ENCODE peak calls at places on chromosomes 12 and 14, in four cellular contexts. One of them, this sample, is unnamed.

GRCh38 chr12:6530576-6531260 is 3.6 kb upstream of the GAPDH start:
- DNase-seq in MCF 10A: no peak
- DNase-seq in effector memory CD4-positive, alpha-beta T cell: no peak
- DNase-seq in H54: no peak
- DNase-seq in this sample: no peak

GRCh38 chr14:83416476-83416875 is 1882.8 kb upstream of the SEL1L start:
- DNase-seq in MCF 10A: no peak
- DNase-seq in effector memory CD4-positive, alpha-beta T cell: no peak
- DNase-seq in H54: no peak
- DNase-seq in this sample: no peak

GRCh38 chr14:68796418-68797101 is 3.7 kb upstream of the ZFP36L1 start:
- DNase-seq in MCF 10A: peak
- DNase-seq in H54: no peak
- DNase-seq in effector memory CD4-positive, alpha-beta T cell: no peak
- DNase-seq in this sample: no peak

GRCh38 chr14:76421662-76422061 is 45.7 kb downstream of the ESRRB start:
- DNase-seq in H54: no peak
- DNase-seq in MCF 10A: no peak
- DNase-seq in effector memory CD4-positive, alpha-beta T cell: no peak
- DNase-seq in this sample: no peak

GRCh38 chr12:124568431-124569374 is 1.3 kb upstream of the NCOR2 start:
- DNase-seq in MCF 10A: peak
- DNase-seq in effector memory CD4-positive, alpha-beta T cell: no peak
- DNase-seq in H54: peak
- DNase-seq in this sample: peak

GRCh38 chr12:130203151-130203550 is 40.9 kb downstream of the FZD10 start:
- DNase-seq in effector memory CD4-positive, alpha-beta T cell: no peak
- DNase-seq in MCF 10A: no peak
- DNase-seq in H54: no peak
- DNase-seq in this sample: no peak

GRCh38 chr12:10385181-10385613 is 4.6 kb downstream of the KLRK1 start:
- DNase-seq in effector memory CD4-positive, alpha-beta T cell: no peak
- DNase-seq in H54: no peak
- DNase-seq in MCF 10A: peak
- DNase-seq in this sample: no peak

GRCh38 chr14:36344211-36344610 is 23.8 kb upstream of the MBIP start:
- DNase-seq in H54: no peak
- DNase-seq in effector memory CD4-positive, alpha-beta T cell: no peak
- DNase-seq in MCF 10A: no peak
- DNase-seq in this sample: no peak

GRCh38 chr14:32202468-32202865 is 602 bp downstream of the RNU6-8 start:
- DNase-seq in MCF 10A: no peak
- DNase-seq in effector memory CD4-positive, alpha-beta T cell: no peak
- DNase-seq in H54: no peak
- DNase-seq in this sample: no peak

GRCh38 chr12:24948816-24949722 is at the start of gene BCAT1:
- DNase-seq in MCF 10A: no peak
- DNase-seq in effector memory CD4-positive, alpha-beta T cell: no peak
- DNase-seq in H54: peak
- DNase-seq in this sample: peak

GRCh38 chr14:56116128-56116900 is 1.9 kb upstream of the PELI2 start:
- DNase-seq in H54: no peak
- DNase-seq in MCF 10A: no peak
- DNase-seq in effector memory CD4-positive, alpha-beta T cell: no peak
- DNase-seq in this sample: no peak

GRCh38 chr12:27709932-27710591 is 570 bp upstream of the MRPS35 start:
- DNase-seq in MCF 10A: no peak
- DNase-seq in effector memory CD4-positive, alpha-beta T cell: no peak
- DNase-seq in H54: peak
- DNase-seq in this sample: no peak

GRCh38 chr14:73833530-73834257 is 17.9 kb upstream of the PTGR2 start:
- DNase-seq in MCF 10A: peak
- DNase-seq in effector memory CD4-positive, alpha-beta T cell: no peak
- DNase-seq in H54: no peak
- DNase-seq in this sample: peak

GRCh38 chr12:108642269-108642870 is 8.7 kb upstream of the SELPLG start:
- DNase-seq in H54: no peak
- DNase-seq in effector memory CD4-positive, alpha-beta T cell: no peak
- DNase-seq in MCF 10A: no peak
- DNase-seq in this sample: no peak

GRCh38 chr14:56754966-56755365 is 55.3 kb downstream of the OTX2 start:
- DNase-seq in effector memory CD4-positive, alpha-beta T cell: no peak
- DNase-seq in MCF 10A: no peak
- DNase-seq in H54: no peak
- DNase-seq in this sample: no peak

GRCh38 chr12:65779091-65779642 is 45.1 kb upstream of the HMGA2 start:
- DNase-seq in effector memory CD4-positive, alpha-beta T cell: no peak
- DNase-seq in H54: no peak
- DNase-seq in MCF 10A: peak
- DNase-seq in this sample: no peak

GRCh38 chr12:13097526-13097925 is 5.9 kb downstream of the GSG1 start:
- DNase-seq in effector memory CD4-positive, alpha-beta T cell: no peak
- DNase-seq in MCF 10A: no peak
- DNase-seq in H54: no peak
- DNase-seq in this sample: no peak

GRCh38 chr12:53991077-53991460 is 6.1 kb downstream of the HOXC10 start:
- DNase-seq in H54: no peak
- DNase-seq in MCF 10A: no peak
- DNase-seq in effector memory CD4-positive, alpha-beta T cell: no peak
- DNase-seq in this sample: no peak

This sample was measured in A549.